ENCODE peak calls at places on chromosomes 4 and X, in four cellular contexts. One of them, this sample, is unnamed.

GRCh38 chr4:94665500-94666398 is 92.0 kb upstream of the BMPR1B start:
- DNase-seq in H9: no peak
- DNase-seq in central memory CD4-positive, alpha-beta T cell: no peak
- DNase-seq in LoVo: no peak
- DNase-seq in this sample: no peak

GRCh38 chr4:17275836-17276235 is 236.1 kb downstream of the QDPR start:
- DNase-seq in LoVo: no peak
- DNase-seq in H9: no peak
- DNase-seq in central memory CD4-positive, alpha-beta T cell: no peak
- DNase-seq in this sample: no peak

GRCh38 chr4:33357121-33357520 is 2637.0 kb downstream of the PCDH7 start:
- DNase-seq in H9: no peak
- DNase-seq in LoVo: no peak
- DNase-seq in central memory CD4-positive, alpha-beta T cell: no peak
- DNase-seq in this sample: no peak

GRCh38 chr4:86993909-86994672 is 59.3 kb downstream of the AFF1 start:
- DNase-seq in H9: no peak
- DNase-seq in LoVo: no peak
- DNase-seq in central memory CD4-positive, alpha-beta T cell: no peak
- DNase-seq in this sample: no peak

GRCh38 chrX:24692305-24692704 is 1.4 kb upstream of the POLA1 start:
- DNase-seq in H9: peak; percentile 65
- DNase-seq in central memory CD4-positive, alpha-beta T cell: no peak
- DNase-seq in LoVo: no peak
- DNase-seq in this sample: no peak

GRCh38 chr4:99447079-99447478 is 11.9 kb upstream of the ADH7 start:
- DNase-seq in LoVo: peak; percentile 6
- DNase-seq in central memory CD4-positive, alpha-beta T cell: no peak
- DNase-seq in H9: no peak
- DNase-seq in this sample: no peak

GRCh38 chr4:173450281-173450680 is 51.4 kb upstream of the SCRG1 start:
- DNase-seq in LoVo: no peak
- DNase-seq in H9: no peak
- DNase-seq in central memory CD4-positive, alpha-beta T cell: no peak
- DNase-seq in this sample: no peak

GRCh38 chr4:153497091-153497531 is 31.0 kb downstream of the TMEM131L start:
- DNase-seq in H9: no peak
- DNase-seq in LoVo: no peak
- DNase-seq in central memory CD4-positive, alpha-beta T cell: peak; percentile 66
- DNase-seq in this sample: no peak

GRCh38 chr4:139887962-139888735 is 222.5 kb downstream of the MGST2 start:
- DNase-seq in LoVo: no peak
- DNase-seq in central memory CD4-positive, alpha-beta T cell: no peak
- DNase-seq in H9: no peak
- DNase-seq in this sample: no peak

GRCh38 chr4:157818946-157819692 is 353.7 kb downstream of the GASK1B start:
- DNase-seq in H9: no peak
- DNase-seq in central memory CD4-positive, alpha-beta T cell: no peak
- DNase-seq in LoVo: no peak
- DNase-seq in this sample: no peak

GRCh38 chr4:15982833-15983528 is 20.0 kb upstream of the FGFBP2 start:
- DNase-seq in LoVo: no peak
- DNase-seq in central memory CD4-positive, alpha-beta T cell: no peak
- DNase-seq in H9: no peak
- DNase-seq in this sample: no peak